ENCODE peak calls at places on chromosomes 3 and 15, in nine cellular contexts. W is CD8-positive, alpha-beta T cell; S is GM23338; Y is dorsolateral prefrontal cortex; R is left lung; G is ascending aorta; V is fibroblast of lung; I is aorta; U is heart right ventricle. Z is an unnamed sample.

GRCh38 chr3:55888282-55888855 is 401.3 kb upstream of the WNT5A start:
- DNase-seq in W (no peak), S (no peak), Y (no peak), R (no peak), G (no peak), V (no peak), I (no peak), U (no peak), Z (no peak)

GRCh38 chr3:152841131-152841530 is 6.2 kb downstream of the P2RY1 start:
- DNase-seq in W (no peak), S (no peak), Y (no peak), R (no peak), G (no peak), V (peak; percentile 1), I (no peak), U (peak; percentile 33), Z (no peak)

GRCh38 chr3:55272031-55272645 is 215.0 kb downstream of the WNT5A start:
- DNase-seq in W (no peak), S (no peak), Y (no peak), R (no peak), G (no peak), V (no peak), I (no peak), U (no peak), Z (no peak)

GRCh38 chr3:154285221-154285620 is 39.1 kb downstream of the DHX36 start:
- DNase-seq in W (no peak), S (no peak), Y (no peak), R (no peak), G (no peak), V (no peak), I (no peak), U (no peak), Z (no peak)

GRCh38 chr3:126947429-126947828 is 35.5 kb upstream of the PLXNA1 start:
- DNase-seq in W (no peak), S (no peak), Y (no peak), R (peak; percentile 37), G (no peak), V (no peak), I (no peak), U (no peak), Z (no peak)

GRCh38 chr3:133230191-133230590 is 169.7 kb upstream of the BFSP2 start:
- DNase-seq in W (no peak), S (no peak), Y (no peak), R (no peak), G (no peak), V (no peak), I (no peak), U (peak; percentile 9), Z (no peak)

GRCh38 chr3:45676248-45677044 is 12.8 kb upstream of the SACM1L start:
- DNase-seq in W (no peak), S (no peak), Y (no peak), R (no peak), G (no peak), V (no peak), I (no peak), U (no peak), Z (no peak)

GRCh38 chr15:57961919-57962318 is 103.6 kb downstream of the ALDH1A2 start:
- DNase-seq in W (no peak), S (no peak), Y (no peak), R (no peak), G (no peak), V (no peak), I (no peak), U (no peak), Z (no peak)

GRCh38 chr15:80856400-80856799 is 77.2 kb downstream of the CEMIP start:
- DNase-seq in W (no peak), S (peak; percentile 63), Y (no peak), R (no peak), G (no peak), V (no peak), I (no peak), U (no peak), Z (no peak)

GRCh38 chr3:143975549-143976152 is 4.0 kb downstream of the DIPK2A start:
- DNase-seq in W (no peak), S (peak; percentile 32), Y (no peak), R (no peak), G (no peak), V (peak; percentile 66), I (no peak), U (peak; percentile 12), Z (no peak)

GRCh38 chr3:140143670-140144069 is 208.7 kb downstream of the CLSTN2 start:
- DNase-seq in W (no peak), S (no peak), Y (no peak), R (no peak), G (no peak), V (no peak), I (no peak), U (no peak), Z (peak; percentile 38)

GRCh38 chr15:70498096-70498626 is 265.2 kb downstream of the UACA start:
- DNase-seq in W (no peak), S (no peak), Y (no peak), R (peak; percentile 61), G (no peak), V (no peak), I (no peak), U (no peak), Z (no peak)

GRCh38 chr3:146131616-146132410 is 29.2 kb downstream of the PLOD2 start:
- DNase-seq in W (no peak), S (no peak), Y (no peak), R (no peak), G (no peak), V (peak; percentile 98), I (no peak), U (no peak), Z (no peak)

GRCh38 chr3:50353231-50354004 is 2.8 kb downstream of the CYB561D2 start:
- DNase-seq in W (no peak), S (no peak), Y (no peak), R (no peak), G (no peak), V (no peak), I (no peak), U (no peak), Z (no peak)

GRCh38 chr3:125163739-125164601 is 48.6 kb downstream of the SLC12A8 start:
- DNase-seq in W (no peak), S (peak; percentile 75), Y (no peak), R (peak; percentile 73), G (no peak), V (peak; percentile 41), I (no peak), U (no peak), Z (no peak)

GRCh38 chr15:53367740-53368139 is 391.7 kb downstream of the WDR72 start:
- DNase-seq in W (no peak), S (no peak), Y (no peak), R (no peak), G (no peak), V (no peak), I (no peak), U (no peak), Z (no peak)

GRCh38 chr3:146968204-146968651 is 363.1 kb upstream of the PLSCR5 start:
- DNase-seq in W (no peak), S (peak; percentile 8), Y (no peak), R (no peak), G (no peak), V (peak; percentile 97), I (no peak), U (no peak), Z (no peak)

GRCh38 chr3:195307711-195308110 is 36.8 kb upstream of the XXYLT1 start:
- DNase-seq in W (no peak), S (no peak), Y (no peak), R (no peak), G (no peak), V (no peak), I (no peak), U (no peak), Z (no peak)

GRCh38 chr3:128572013-128572412 is 78.6 kb downstream of the RPN1 start:
- DNase-seq in W (no peak), S (no peak), Y (no peak), R (no peak), G (no peak), V (no peak), I (no peak), U (no peak), Z (no peak)

GRCh38 chr3:149554826-149555225 is 80.3 kb downstream of the TM4SF4 start:
- DNase-seq in W (no peak), S (no peak), Y (no peak), R (no peak), G (no peak), V (peak; percentile 90), I (no peak), U (peak; percentile 23), Z (no peak)
- H3K27ac ChIP-seq in W (no peak overlapping the region), S (peak overlapping the region; percentile 5), Y (no peak overlapping the region), R (peak overlapping the region; percentile 77), G (peak overlapping the region; percentile 83), V (peak overlapping the region; percentile 81), I (no peak overlapping the region), U (no peak overlapping the region), Z (no peak overlapping the region)

DNA sequence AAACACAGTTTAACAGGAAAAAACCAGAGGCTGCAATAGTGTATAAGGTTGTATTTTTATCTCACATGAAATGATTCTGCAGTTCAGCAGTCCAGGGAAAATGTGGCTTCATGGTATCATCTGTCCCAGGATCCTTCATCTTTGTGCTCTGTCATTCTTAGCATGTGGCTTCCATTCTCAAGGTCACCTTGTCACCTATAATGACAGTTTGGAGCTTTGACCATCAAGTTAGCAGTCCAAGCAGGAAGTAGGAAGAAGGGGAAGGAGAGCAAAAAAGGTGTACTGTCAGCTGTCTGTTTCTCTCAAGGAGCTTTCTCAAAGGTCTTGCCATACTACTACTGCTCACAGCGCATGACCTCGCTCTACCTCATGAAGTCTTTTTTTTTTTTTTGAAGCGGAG is 58.6 kb upstream of the CRTC3 start:
- DNase-seq in W (no peak), S (no peak), Y (no peak), R (no peak), G (no peak), V (no peak), I (no peak), U (no peak), Z (no peak)
- H3K27ac ChIP-seq in W (no peak overlapping the region), S (no peak overlapping the region), Y (peak overlapping the region; percentile 97), R (no peak overlapping the region), G (no peak overlapping the region), V (no peak overlapping the region), I (no peak overlapping the region), U (no peak overlapping the region), Z (peak overlapping the region; percentile 97)

DNA sequence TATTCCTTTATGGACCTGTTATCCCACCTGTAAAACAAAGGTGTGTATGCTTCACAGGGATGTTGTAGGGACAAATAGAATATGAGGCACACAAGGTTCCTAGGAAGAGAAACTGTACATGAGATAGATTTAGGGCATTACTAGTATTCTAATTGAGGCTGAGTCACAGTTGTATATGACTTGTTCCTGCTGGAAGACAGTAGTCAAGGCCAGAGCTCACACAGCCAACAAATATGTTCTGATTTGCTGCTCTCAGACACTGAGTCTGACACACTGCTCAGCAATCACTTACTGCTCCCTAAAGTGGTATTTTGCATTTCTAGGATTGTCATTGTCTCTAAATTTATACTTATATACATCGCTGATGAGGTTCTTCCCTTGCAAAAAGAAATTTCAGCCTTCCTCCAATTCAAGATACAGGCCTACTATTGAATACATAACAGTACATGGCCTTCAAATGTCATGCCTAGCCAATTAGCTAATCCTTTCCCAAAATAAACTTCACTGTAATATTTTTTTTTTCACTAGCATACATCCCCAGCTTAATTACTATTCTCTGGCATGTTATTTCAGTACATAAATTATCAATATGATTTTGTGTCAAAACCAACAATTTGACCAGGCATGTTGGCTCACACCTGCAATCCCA is 69.8 kb downstream of the TIGIT start:
- DNase-seq in W (no peak), S (no peak), Y (no peak), R (no peak), G (no peak), V (peak; percentile 89), I (no peak), U (no peak), Z (peak; percentile 9)
- H3K27ac ChIP-seq in W (no peak overlapping the region), S (no peak overlapping the region), Y (peak overlapping the region; percentile 70), R (peak overlapping the region; percentile 28), G (no peak overlapping the region), V (no peak overlapping the region), I (no peak overlapping the region), U (peak overlapping the region; percentile 25), Z (peak overlapping the region; percentile 84)

GRCh38 chr3:59922226-59922625 is 872.4 kb upstream of the CFAP20DC start:
- DNase-seq in W (no peak), S (no peak), Y (no peak), R (no peak), G (no peak), V (no peak), I (no peak), U (no peak), Z (no peak)
- H3K27ac ChIP-seq in W (no peak overlapping the region), S (no peak overlapping the region), Y (no peak overlapping the region), R (no peak overlapping the region), G (no peak overlapping the region), V (no peak overlapping the region), I (no peak overlapping the region), U (no peak overlapping the region), Z (no peak overlapping the region)